ENCODE peak calls at places on chromosome 13, in seven cellular contexts. F is H1, P is HCT116, X is GM12878, I is HepG2, O is SK-N-SH, S is K562. T is an unnamed sample. For H3K27me3, the result is how much of the 10 kb centered on the place peaks cover.

GRCh38 chr13:37306778-37307544 is 201.5 kb upstream of the CSNK1A1L start:
- DNase-seq in S (no peak), O (no peak), F (no peak), P (no peak), I (no peak), X (no peak), T (no peak)

GRCh38 chr13:61094865-61095264 is 320.8 kb downstream of the PCDH20 start:
- DNase-seq in I (no peak), X (no peak), S (no peak), O (no peak), F (no peak), P (no peak), T (no peak)

GRCh38 chr13:28423010-28423409 is 71.9 kb downstream of the FLT1 start:
- DNase-seq in O (no peak), X (peak), P (no peak), I (no peak), F (no peak), S (no peak), T (no peak)

GRCh38 chr13:100490692-100491091 is 97.9 kb downstream of the GGACT start:
- DNase-seq in I (no peak), P (peak), S (no peak), O (no peak), X (no peak), F (peak), T (no peak)

GRCh38 chr13:107211073-107211472 is 643.1 kb upstream of the ARGLU1 start:
- DNase-seq in S (peak), I (peak), F (peak), X (no peak), P (peak), O (peak), T (peak)

GRCh38 chr13:29260684-29261083 is 334.8 kb downstream of the SLC7A1 start:
- DNase-seq in X (no peak), F (no peak), I (no peak), O (no peak), S (no peak), P (no peak), T (no peak)

GRCh38 chr13:34708914-34709313 is 233.2 kb upstream of the NBEA start:
- DNase-seq in I (no peak), S (no peak), F (no peak), X (no peak), P (no peak), O (no peak), T (no peak)

GRCh38 chr13:112213467-112214245 is 146.7 kb downstream of the SOX1 start:
- DNase-seq in I (peak), F (no peak), P (no peak), S (no peak), O (no peak), X (no peak), T (no peak)

GRCh38 chr13:41457589-41458186 is 338 bp downstream of the RGCC start:
- DNase-seq in I (no peak), P (no peak), X (no peak), S (peak), O (peak), F (peak), T (no peak)

GRCh38 chr13:99995104-99995502 is 13.5 kb downstream of the ZIC2 start:
- DNase-seq in F (no peak), I (no peak), X (no peak), P (no peak), S (no peak), O (no peak), T (no peak)

GRCh38 chr13:101624981-101625380 is 172.5 kb downstream of the ITGBL1 start:
- DNase-seq in X (no peak), O (no peak), F (no peak), S (no peak), P (no peak), I (no peak), T (no peak)

GRCh38 chr13:59823495-59823894 is 340.2 kb downstream of the DIAPH3 start:
- DNase-seq in X (no peak), I (no peak), F (no peak), P (no peak), O (no peak), S (no peak), T (peak)

GRCh38 chr13:109870281-109871017 is 84.1 kb upstream of the IRS2 start:
- DNase-seq in S (no peak), X (no peak), I (no peak), F (no peak), O (no peak), P (no peak), T (no peak)

GRCh38 chr13:26837997-26838396 is 77.4 kb upstream of the GPR12 start:
- DNase-seq in O (no peak), I (no peak), X (no peak), S (no peak), P (no peak), F (no peak), T (no peak)

GRCh38 chr13:67515895-67516294 is 285.8 kb upstream of the PCDH9 start:
- DNase-seq in O (no peak), P (no peak), S (no peak), I (no peak), F (no peak), X (no peak), T (no peak)

GRCh38 chr13:43522788-43523187 is 264.0 kb downstream of the ENOX1 start:
- DNase-seq in P (no peak), X (no peak), S (no peak), I (no peak), F (no peak), O (no peak), T (no peak)

GRCh38 chr13:103371271-103371670 is 305.1 kb upstream of the SLC10A2 start:
- DNase-seq in P (no peak), X (no peak), I (no peak), F (no peak), O (no peak), S (no peak), T (no peak)

GRCh38 chr13:100515410-100515800 is 73.2 kb downstream of the GGACT start:
- DNase-seq in S (no peak), F (no peak), O (no peak), P (no peak), I (no peak), X (no peak), T (no peak)

GRCh38 chr13:43732726-43733125 is 54.0 kb downstream of the ENOX1 start:
- DNase-seq in X (no peak), S (no peak), O (no peak), F (no peak), P (no peak), I (no peak), T (no peak)

GRCh38 chr13:28161370-28161769 is 23.0 kb downstream of the PAN3 start:
- DNase-seq in P (no peak), I (peak), S (no peak), X (no peak), O (no peak), F (no peak), T (no peak)

GRCh38 chr13:20828540-20829364 is 55.0 kb upstream of the EEF1AKMT1 start:
- DNase-seq in P (peak), I (peak), O (peak), S (no peak), F (no peak), X (peak), T (no peak)

GRCh38 chr13:26254583-26255102 is 714 bp downstream of the CDK8 start:
- DNase-seq in F (peak), P (no peak), O (peak), X (no peak), I (peak), S (peak), T (no peak)

GRCh38 chr13:39385154-39385553 is 217.8 kb downstream of the LHFPL6 start:
- DNase-seq in I (no peak), O (no peak), S (no peak), F (peak), P (no peak), X (no peak), T (no peak)

GRCh38 chr13:86710013-86710412 is 910.8 kb upstream of the SLITRK6 start:
- DNase-seq in F (no peak), S (no peak), X (no peak), O (no peak), P (no peak), I (no peak), T (no peak)

GRCh38 chr13:18739310-18739709 is 442.3 kb downstream of the TUBA3C start:
- DNase-seq in S (peak), O (no peak), I (no peak), F (no peak), X (no peak), P (no peak), T (no peak)

GRCh38 chr13:100461309-100462035 is 127.1 kb downstream of the GGACT start:
- DNase-seq in O (no peak), P (no peak), I (no peak), S (no peak), X (no peak), F (no peak), T (no peak)

GRCh38 chr13:27044837-27045570 is 126.6 kb downstream of the USP12 start:
- DNase-seq in F (peak), X (peak), S (no peak), I (no peak), P (no peak), O (no peak), T (no peak)

GRCh38 chr13:49292742-49293498 is 45.2 kb downstream of the CDADC1 start:
- DNase-seq in S (peak), F (no peak), I (no peak), O (peak), P (no peak), X (no peak), T (no peak)

GRCh38 chr13:40682449-40683240 is 16.2 kb upstream of the FOXO1 start:
- DNase-seq in F (no peak), I (no peak), X (no peak), S (no peak), P (no peak), O (no peak), T (no peak)

GRCh38 chr13:101730420-101731000 is 278.0 kb downstream of the ITGBL1 start:
- DNase-seq in P (no peak), X (no peak), I (no peak), S (no peak), F (no peak), O (no peak), T (no peak)

GRCh38 chr13:114286808-114287207 is 5.4 kb downstream of the UPF3A start:
- DNase-seq in F (no peak), P (no peak), I (no peak), O (no peak), X (no peak), S (no peak), T (no peak)

GRCh38 chr13:33236021-33236420 is 49.5 kb downstream of the STARD13 start:
- DNase-seq in O (no peak), I (no peak), S (no peak), F (no peak), X (no peak), P (no peak), T (no peak)
- H3K27ac ChIP-seq in O (peak), I (no peak), S (no peak), F (no peak), X (no peak), P (no peak), T (no peak)

DNA sequence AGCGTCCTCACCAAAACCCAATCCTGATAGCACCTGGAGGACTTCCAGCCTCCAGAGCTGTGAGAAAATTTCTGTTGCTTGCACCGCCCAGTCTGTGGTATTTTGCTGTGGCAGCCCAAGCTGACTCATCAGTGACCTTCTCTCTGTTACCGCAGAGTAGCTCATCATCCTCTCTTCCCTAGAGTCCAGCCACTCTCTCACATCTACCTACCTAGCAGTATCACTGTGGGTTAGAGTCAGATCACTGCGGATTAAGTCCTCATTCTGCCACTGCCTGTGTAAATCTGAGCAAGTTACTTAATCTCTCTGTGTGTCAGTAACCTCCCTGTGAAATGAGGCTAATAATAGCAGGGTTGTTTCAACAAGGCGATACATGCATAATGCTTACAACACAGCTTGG is 40.3 kb upstream of the USPL1 start:
- DNase-seq in X (peak), F (no peak), O (no peak), P (peak), I (peak), S (no peak), T (no peak)
- TF ChIP-seq SIN3A in X (no peak), F (no peak), O (no peak), P (no peak), I (no peak), S (no peak), T (no peak)

GRCh38 chr13:111116830-111117229 is 1.7 kb downstream of the ARHGEF7 start:
- DNase-seq in I (no peak), F (no peak), S (no peak), X (no peak), P (no peak), O (no peak), T (no peak)

GRCh38 chr13:111117289-111117688 is 2.2 kb downstream of the ARHGEF7 start:
- DNase-seq in P (no peak), F (no peak), X (no peak), O (no peak), I (no peak), S (no peak), T (no peak)

GRCh38 chr13:111114362-111115050 is 604 bp upstream of the ARHGEF7 start:
- DNase-seq in F (no peak), I (no peak), X (no peak), S (no peak), P (no peak), O (peak), T (no peak)

GRCh38 chr13:111115841-111116500 is 861 bp downstream of the ARHGEF7 start:
- DNase-seq in X (no peak), O (peak), S (no peak), P (no peak), I (peak), F (peak), T (no peak)

GRCh38 chr13:111115051-111115840 is at the start of gene ARHGEF7:
- DNase-seq in I (no peak), O (peak), P (no peak), F (peak), S (peak), X (no peak), T (no peak)
- H3K27me3 ChIP-seq in I (half or more), O (half or more), P (under half), F (under half), S (under half), X (under half), T (under half)

DNA sequence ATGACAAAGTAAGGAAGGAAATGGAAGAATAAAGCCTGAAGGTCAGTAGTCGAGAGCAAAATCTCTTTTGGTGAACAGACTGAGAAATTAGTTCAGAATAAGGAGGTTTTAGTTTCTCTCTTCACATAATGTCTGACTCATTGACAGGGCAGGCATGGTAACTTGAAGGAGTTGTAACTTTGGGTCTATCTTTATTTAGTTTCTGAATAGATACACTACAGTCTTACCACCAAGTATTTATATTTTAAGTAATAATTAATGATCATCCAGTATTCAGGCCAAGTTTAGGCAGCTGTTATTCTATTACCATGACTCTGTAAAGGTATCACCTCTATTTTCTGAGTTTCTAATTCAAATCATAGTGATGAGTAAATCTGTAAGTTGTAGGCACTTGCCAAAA is 219.9 kb downstream of the SPRY2 start:
- DNase-seq in P (no peak), O (no peak), F (no peak), S (no peak), X (no peak), I (no peak), T (no peak)
- H3K27ac ChIP-seq in P (no peak), O (no peak), F (no peak), S (no peak), X (no peak), I (no peak), T (no peak)

GRCh38 chr13:94595006-94595942 is 678 bp downstream of the TGDS start:
- DNase-seq in S (peak), P (no peak), F (no peak), I (no peak), X (no peak), O (peak), T (no peak)

GRCh38 chr13:94588575-94588974 is 7.4 kb downstream of the TGDS start:
- DNase-seq in X (no peak), F (no peak), S (no peak), I (no peak), P (no peak), O (no peak), T (no peak)

GRCh38 chr13:94586371-94586770 is 9.6 kb downstream of the TGDS start:
- DNase-seq in X (no peak), F (no peak), S (no peak), P (no peak), O (no peak), I (no peak), T (no peak)

GRCh38 chr13:94585543-94586101 is 10.3 kb downstream of the TGDS start:
- DNase-seq in X (no peak), I (no peak), S (no peak), P (no peak), O (no peak), F (no peak), T (no peak)

GRCh38 chr13:94590744-94591143 is 5.2 kb downstream of the TGDS start:
- DNase-seq in O (no peak), S (no peak), I (no peak), P (no peak), X (no peak), F (no peak), T (no peak)
- TF ChIP-seq SIN3A in O (no peak), S (no peak), I (no peak), P (no peak), X (no peak), F (no peak), T (no peak)

T was measured in Panc1.